ENCODE peak calls at places on chromosomes 7 and 10, in nine cellular contexts. R is lower lobe of right lung, B is cardiac muscle cell, D is OCI-LY7, L is aorta, O is SJSA1, E is hepatocyte, W is sigmoid colon, Q is neuronal stem cell. Y is an unnamed sample. For H3K36me3, the result is how much of the 10 kb centered on the place peaks cover.

GRCh38 chr7:38628630-38629385 is 2.4 kb downstream of the AMPH start:
- DNase-seq in O (no peak), L (no peak), R (no peak), D (no peak), B (peak), E (no peak), Q (no peak), W (no peak), Y (no peak)

GRCh38 chr7:143250822-143251221 is 12.4 kb upstream of the GSTK1 start:
- DNase-seq in D (no peak), W (no peak), O (no peak), L (no peak), R (no peak), E (no peak), Q (no peak), B (peak), Y (no peak)

GRCh38 chr7:82050134-82050533 is 280.3 kb upstream of the HGF start:
- DNase-seq in Q (no peak), O (peak), D (no peak), R (no peak), B (peak), W (no peak), E (peak), L (no peak), Y (no peak)

GRCh38 chr10:115355162-115355760 is 262.1 kb downstream of the ATRNL1 start:
- DNase-seq in E (peak), O (peak), W (no peak), D (peak), Q (peak), R (no peak), B (peak), L (no peak), Y (peak)

GRCh38 chr7:139058963-139059362 is 23.1 kb upstream of the ZC3HAV1L start:
- DNase-seq in W (no peak), B (peak), E (no peak), R (no peak), L (no peak), Q (no peak), O (no peak), D (no peak), Y (peak)

GRCh38 chr10:113041324-113041723 is 91.3 kb downstream of the TCF7L2 start:
- DNase-seq in L (no peak), D (no peak), R (no peak), B (no peak), O (no peak), E (no peak), Q (no peak), W (no peak), Y (no peak)

GRCh38 chr7:18552943-18553584 is 57.5 kb downstream of the HDAC9 start:
- DNase-seq in O (no peak), E (no peak), Q (no peak), D (peak), L (no peak), W (no peak), B (no peak), R (no peak), Y (no peak)

GRCh38 chr10:43305881-43306280 is 39.0 kb upstream of the RASGEF1A start:
- DNase-seq in L (no peak), Q (no peak), O (no peak), B (peak), E (no peak), R (no peak), W (no peak), D (no peak), Y (no peak)

GRCh38 chr7:100584046-100584676 is 1.8 kb downstream of the LRCH4 start:
- DNase-seq in L (no peak), O (no peak), R (peak), Q (no peak), D (no peak), W (peak), B (peak), E (peak), Y (no peak)

GRCh38 chr10:93535293-93535692 is 31.2 kb upstream of the FFAR4 start:
- DNase-seq in E (no peak), W (no peak), Q (no peak), B (no peak), O (no peak), R (no peak), L (no peak), D (no peak), Y (no peak)

GRCh38 chr10:95963202-95963991 is 55.6 kb downstream of the CC2D2B start:
- DNase-seq in W (no peak), L (no peak), R (no peak), D (peak), O (no peak), Q (no peak), B (no peak), E (no peak), Y (no peak)

GRCh38 chr10:46042527-46042926 is 3.5 kb downstream of the MSMB start:
- DNase-seq in D (no peak), W (no peak), O (no peak), L (no peak), E (no peak), B (no peak), R (no peak), Q (no peak), Y (no peak)

GRCh38 chr7:144776447-144776846 is 59.4 kb downstream of the TPK1 start:
- DNase-seq in L (no peak), E (no peak), Q (no peak), R (no peak), O (no peak), D (no peak), W (no peak), B (no peak), Y (no peak)

GRCh38 chr10:25805986-25806385 is 128.0 kb upstream of the MYO3A start:
- DNase-seq in B (no peak), O (no peak), R (no peak), L (no peak), D (no peak), W (no peak), E (no peak), Q (no peak), Y (no peak)

GRCh38 chr7:45217358-45217757 is 59.8 kb downstream of the RAMP3 start:
- DNase-seq in Q (no peak), R (no peak), W (no peak), E (peak), B (peak), D (no peak), O (no peak), L (no peak), Y (peak)

GRCh38 chr10:62613429-62613828 is 191.1 kb upstream of the ADO start:
- DNase-seq in R (no peak), L (no peak), W (no peak), B (peak), Q (no peak), O (no peak), D (no peak), E (no peak), Y (no peak)

GRCh38 chr10:52757777-52758176 is 14.8 kb downstream of the MBL2 start:
- DNase-seq in R (no peak), Q (no peak), B (peak), W (no peak), D (no peak), O (no peak), L (no peak), E (no peak), Y (no peak)

GRCh38 chr7:76333388-76334101 is 25.2 kb downstream of the YWHAG start:
- DNase-seq in E (no peak), L (peak), R (peak), D (no peak), B (peak), Q (no peak), O (no peak), W (peak), Y (peak)

GRCh38 chr10:73251683-73252444 is 580 bp downstream of the MRPS16 start:
- DNase-seq in L (no peak), O (no peak), B (peak), Q (peak), E (peak), R (peak), W (peak), D (peak), Y (peak)

GRCh38 chr10:113058175-113058961 is 108.3 kb downstream of the TCF7L2 start:
- DNase-seq in Q (no peak), L (no peak), W (peak), B (peak), E (peak), O (peak), R (no peak), D (no peak), Y (no peak)

GRCh38 chr10:21297525-21298383 is 227.7 kb downstream of the SKIDA1 start:
- DNase-seq in O (no peak), R (no peak), Q (no peak), B (peak), E (no peak), W (no peak), D (no peak), L (no peak), Y (peak)

GRCh38 chr10:79905322-79906314 is 43.3 kb downstream of the SFTPD start:
- DNase-seq in E (peak), R (no peak), L (no peak), D (no peak), Q (no peak), W (no peak), B (peak), O (peak), Y (no peak)

GRCh38 chr7:5417106-5418071 is 6.2 kb downstream of the TNRC18 start:
- DNase-seq in O (peak), W (no peak), B (no peak), Q (no peak), L (no peak), R (peak), D (no peak), E (peak), Y (peak)

GRCh38 chr7:124532166-124532565 is 233.4 kb downstream of the GPR37 start:
- DNase-seq in R (no peak), L (no peak), D (no peak), Q (no peak), E (no peak), B (no peak), O (no peak), W (no peak), Y (no peak)

GRCh38 chr7:127486654-127487053 is 94.1 kb upstream of the ZNF800 start:
- DNase-seq in O (no peak), L (no peak), R (no peak), W (no peak), Q (no peak), D (no peak), B (no peak), E (no peak), Y (no peak)

GRCh38 chr7:66110861-66111260 is 3.8 kb upstream of the CRCP start:
- DNase-seq in O (peak), R (no peak), Q (no peak), L (peak), D (no peak), B (peak), E (no peak), W (no peak), Y (no peak)

GRCh38 chr10:126161691-126162090 is 226.6 kb downstream of the ADAM12 start:
- DNase-seq in Q (no peak), R (no peak), L (no peak), D (no peak), E (no peak), B (no peak), W (no peak), O (no peak), Y (no peak)

GRCh38 chr7:148304456-148304855 is 286.1 kb upstream of the C7orf33 start:
- DNase-seq in D (peak), O (no peak), E (no peak), Q (no peak), W (no peak), L (no peak), B (no peak), R (no peak), Y (no peak)

GRCh38 chr7:157793973-157794763 is 457.4 kb downstream of the DNAJB6 start:
- DNase-seq in E (no peak), B (no peak), Q (no peak), W (no peak), L (no peak), O (no peak), D (no peak), R (no peak), Y (no peak)

GRCh38 chr10:33055636-33056035 is 97.6 kb upstream of the ITGB1 start:
- DNase-seq in R (no peak), Q (no peak), L (no peak), O (peak), W (no peak), D (no peak), E (no peak), B (peak), Y (no peak)

GRCh38 chr7:79272066-79272669 is 181.3 kb downstream of the MAGI2 start:
- DNase-seq in Q (peak), L (no peak), E (peak), B (peak), R (no peak), W (no peak), O (no peak), D (peak), Y (no peak)

GRCh38 chr7:140655511-140656408 is 15.1 kb upstream of the DENND2A start:
- DNase-seq in B (no peak), R (no peak), L (peak), D (no peak), O (no peak), W (peak), E (no peak), Q (no peak), Y (no peak)

GRCh38 chr7:152383341-152384234 is 52.2 kb downstream of the KMT2C start:
- DNase-seq in B (peak), Q (no peak), E (no peak), R (no peak), D (no peak), L (no peak), O (peak), W (no peak), Y (no peak)

GRCh38 chr10:113534428-113534827 is 18.4 kb upstream of the HABP2 start:
- DNase-seq in D (no peak), Q (no peak), W (no peak), E (no peak), R (no peak), B (no peak), O (no peak), L (no peak), Y (no peak)

GRCh38 chr7:42347616-42348015 is 110.6 kb upstream of the GLI3 start:
- DNase-seq in O (no peak), Q (no peak), B (no peak), D (no peak), R (no peak), L (no peak), W (no peak), E (no peak), Y (no peak)

GRCh38 chr7:116317907-116318306 is 107.6 kb downstream of the TES start:
- DNase-seq in B (no peak), O (peak), E (no peak), Q (no peak), L (no peak), D (no peak), W (no peak), R (no peak), Y (no peak)

GRCh38 chr7:117014099-117014656 is 60.9 kb downstream of the ST7 start:
- DNase-seq in W (no peak), R (no peak), E (no peak), L (no peak), B (no peak), Q (no peak), O (no peak), D (no peak), Y (no peak)

GRCh38 chr7:2242541-2243482 is 786 bp downstream of the NUDT1 start:
- DNase-seq in W (no peak), B (no peak), R (no peak), D (peak), Q (no peak), O (peak), E (no peak), L (no peak), Y (no peak)

GRCh38 chr7:99404235-99404976 is 4.0 kb downstream of the PDAP1 start:
- DNase-seq in E (no peak), D (no peak), Q (no peak), W (no peak), B (no peak), R (no peak), L (no peak), O (no peak), Y (no peak)

DNA sequence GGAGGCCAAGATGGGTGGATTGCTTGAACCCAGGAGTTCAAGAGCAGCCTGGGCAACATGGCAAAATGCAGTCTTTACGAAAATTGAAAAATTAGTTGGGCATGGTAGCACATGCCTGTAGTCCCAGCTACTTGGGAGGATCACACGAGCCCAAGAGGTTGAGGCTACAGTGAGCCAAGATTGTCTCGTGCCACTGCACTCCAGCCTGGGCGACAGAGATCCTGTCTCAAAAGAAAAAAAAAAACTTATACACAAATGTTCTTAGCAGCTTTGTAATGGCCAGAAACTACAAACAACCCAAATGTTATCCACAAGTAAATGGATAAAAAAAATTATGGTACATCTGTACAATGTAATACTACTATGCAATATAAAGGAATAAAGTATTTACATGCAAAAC is 12.6 kb downstream of the NT5C2 start:
- DNase-seq in E (no peak), B (no peak), L (no peak), W (no peak), Q (no peak), O (no peak), R (no peak), D (peak), Y (no peak)
- H3K36me3 ChIP-seq in E (under half), B (under half), L (under half), W (under half), Q (under half), O (half or more), R (half or more), D (under half), Y (under half)

DNA sequence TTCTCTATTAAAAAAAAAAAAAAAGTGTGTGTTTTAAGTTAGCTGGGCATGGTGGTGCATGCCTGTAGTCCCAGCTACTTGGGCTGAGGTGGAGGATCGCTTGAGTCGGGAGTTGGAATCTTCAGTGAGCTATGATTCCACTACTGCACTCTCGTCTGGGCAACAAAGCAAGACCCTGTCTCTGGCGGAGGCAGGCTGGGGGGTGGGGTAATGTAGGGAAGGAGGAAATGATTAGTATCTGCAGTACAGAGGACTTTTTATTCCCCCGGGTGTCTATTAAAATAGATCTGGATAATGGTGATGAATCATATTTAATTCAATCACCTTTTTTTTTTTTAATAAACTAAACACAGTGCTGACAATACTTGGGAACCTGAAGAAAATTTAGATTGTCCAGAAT is 6.5 kb downstream of the CBX3 start:
- DNase-seq in Q (no peak), R (no peak), D (no peak), B (no peak), E (no peak), L (no peak), W (no peak), O (no peak), Y (no peak)
- H3K36me3 ChIP-seq in Q (under half), R (half or more), D (half or more), B (half or more), E (under half), L (under half), W (half or more), O (half or more), Y (under half)

GRCh38 chr10:77836299-77836820 is 90.2 kb downstream of the DLG5 start:
- DNase-seq in E (no peak), O (no peak), R (peak), Q (no peak), L (no peak), W (no peak), B (peak), D (peak), Y (no peak)

GRCh38 chr10:77835669-77836086 is 90.9 kb downstream of the DLG5 start:
- DNase-seq in O (no peak), E (no peak), W (no peak), R (no peak), L (no peak), D (no peak), B (peak), Q (no peak), Y (no peak)

GRCh38 chr10:77840636-77841035 is 85.9 kb downstream of the DLG5 start:
- DNase-seq in O (no peak), L (peak), W (no peak), D (no peak), R (no peak), E (no peak), B (no peak), Q (no peak), Y (no peak)

GRCh38 chr10:77837248-77837924 is 89.2 kb downstream of the DLG5 start:
- DNase-seq in O (no peak), Q (peak), B (no peak), E (no peak), W (peak), R (no peak), D (peak), L (peak), Y (peak)

GRCh38 chr10:77837925-77838595 is 88.5 kb downstream of the DLG5 start:
- DNase-seq in B (no peak), Q (peak), E (no peak), R (no peak), D (no peak), O (no peak), L (peak), W (no peak), Y (no peak)
- H3K36me3 ChIP-seq in B (under half), Q (under half), E (under half), R (half or more), D (under half), O (half or more), L (under half), W (half or more), Y (under half)

GRCh38 chr10:122236690-122237306 is 34.3 kb upstream of the BTBD16 start:
- DNase-seq in R (no peak), D (no peak), Q (no peak), L (no peak), E (no peak), O (no peak), B (no peak), W (no peak), Y (no peak)
- H3K36me3 ChIP-seq in R (half or more), D (under half), Q (under half), L (under half), E (under half), O (under half), B (under half), W (half or more), Y (under half)

GRCh38 chr7:90977056-90977455 is 287.2 kb upstream of the FZD1 start:
- DNase-seq in R (no peak), W (no peak), L (no peak), E (no peak), D (no peak), O (no peak), B (no peak), Q (no peak), Y (no peak)

GRCh38 chr7:90984692-90985091 is 279.5 kb upstream of the FZD1 start:
- DNase-seq in W (no peak), Q (no peak), E (no peak), R (no peak), O (no peak), L (no peak), B (no peak), D (no peak), Y (no peak)

GRCh38 chr7:90982228-90982627 is 282.0 kb upstream of the FZD1 start:
- DNase-seq in B (no peak), W (no peak), R (no peak), Q (no peak), D (no peak), O (no peak), L (no peak), E (no peak), Y (no peak)

DNA sequence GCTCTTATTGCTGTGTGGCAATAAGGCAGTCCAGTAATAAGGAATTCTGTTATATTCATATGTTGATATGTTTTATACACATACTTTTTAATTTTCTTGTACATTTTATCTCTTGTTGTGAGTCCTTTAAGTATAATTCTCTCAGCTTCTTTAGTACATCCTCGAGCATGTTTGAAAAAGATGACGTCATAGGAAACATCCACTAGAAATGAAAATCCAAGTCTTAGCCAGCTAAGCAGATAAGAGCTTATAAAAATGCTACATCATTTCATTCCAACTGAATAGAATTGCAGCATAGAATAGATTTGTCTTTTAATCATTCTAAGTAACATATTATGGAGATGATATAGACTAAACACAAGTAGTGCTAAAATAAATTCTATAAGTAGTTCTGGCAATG is 283.7 kb upstream of the FZD1 start:
- DNase-seq in R (no peak), O (no peak), B (peak), E (no peak), W (no peak), L (no peak), Q (no peak), D (no peak), Y (no peak)
- H3K36me3 ChIP-seq in R (under half), O (under half), B (under half), E (under half), W (under half), L (under half), Q (under half), D (half or more), Y (under half)

Y was measured in H7.